ENCODE peak calls at places on chromosomes 7 and 10, in four cellular contexts. One of them, this sample, is unnamed.

GRCh38 chr10:33703897-33704825 is 369.7 kb upstream of the NRP1 start:
- DNase-seq in hypothalamus: no peak
- DNase-seq in DMS153: no peak
- DNase-seq in body of pancreas: no peak
- DNase-seq in this sample: no peak

GRCh38 chr7:75885011-75885410 is 6.2 kb downstream of the RHBDD2 start:
- DNase-seq in hypothalamus: no peak
- DNase-seq in DMS153: no peak
- DNase-seq in body of pancreas: no peak
- DNase-seq in this sample: peak; percentile 48

GRCh38 chr7:34158754-34159153 is 253.4 kb downstream of the BMPER start:
- DNase-seq in hypothalamus: no peak
- DNase-seq in DMS153: no peak
- DNase-seq in body of pancreas: peak; percentile 34
- DNase-seq in this sample: no peak

GRCh38 chr7:53690411-53690810 is 655.0 kb downstream of the POM121L12 start:
- DNase-seq in hypothalamus: no peak
- DNase-seq in DMS153: no peak
- DNase-seq in body of pancreas: no peak
- DNase-seq in this sample: no peak

GRCh38 chr10:73501651-73502050 is 5.8 kb upstream of the PPP3CB start:
- DNase-seq in hypothalamus: no peak
- DNase-seq in DMS153: no peak
- DNase-seq in body of pancreas: no peak
- DNase-seq in this sample: no peak

GRCh38 chr7:28812641-28813040 is 145.5 kb downstream of the TRIL start:
- DNase-seq in hypothalamus: no peak
- DNase-seq in DMS153: no peak
- DNase-seq in body of pancreas: no peak
- DNase-seq in this sample: no peak

GRCh38 chr7:1323178-1324027 is 90.7 kb downstream of the UNCX start:
- DNase-seq in hypothalamus: peak; percentile 13
- DNase-seq in DMS153: no peak
- DNase-seq in body of pancreas: no peak
- DNase-seq in this sample: peak; percentile 17

GRCh38 chr7:41006591-41006990 is 696.3 kb downstream of the INHBA start:
- DNase-seq in hypothalamus: no peak
- DNase-seq in DMS153: no peak
- DNase-seq in body of pancreas: no peak
- DNase-seq in this sample: no peak

GRCh38 chr10:92740762-92741161 is 51.0 kb downstream of the HHEX start:
- DNase-seq in hypothalamus: no peak
- DNase-seq in DMS153: no peak
- DNase-seq in body of pancreas: no peak
- DNase-seq in this sample: no peak

GRCh38 chr7:5702876-5703571 is 78.4 kb downstream of the RNF216 start:
- DNase-seq in hypothalamus: peak; percentile 60
- DNase-seq in DMS153: no peak
- DNase-seq in body of pancreas: peak; percentile 78
- DNase-seq in this sample: peak; percentile 69

GRCh38 chr10:15346440-15347141 is 24.5 kb downstream of the FAM171A1 start:
- DNase-seq in hypothalamus: no peak
- DNase-seq in DMS153: no peak
- DNase-seq in body of pancreas: no peak
- DNase-seq in this sample: no peak

GRCh38 chr10:26516540-26517101 is 78.5 kb downstream of the APBB1IP start:
- DNase-seq in hypothalamus: no peak
- DNase-seq in DMS153: no peak
- DNase-seq in body of pancreas: no peak
- DNase-seq in this sample: no peak

GRCh38 chr10:129521161-129522025 is 54.4 kb downstream of the MGMT start:
- DNase-seq in hypothalamus: no peak
- DNase-seq in DMS153: no peak
- DNase-seq in body of pancreas: no peak
- DNase-seq in this sample: peak; percentile 8

GRCh38 chr7:94632338-94633024 is 23.5 kb downstream of the SGCE start:
- DNase-seq in hypothalamus: no peak
- DNase-seq in DMS153: peak; percentile 4
- DNase-seq in body of pancreas: no peak
- DNase-seq in this sample: no peak

GRCh38 chr10:126895214-126895781 is 9.9 kb upstream of the DOCK1 start:
- DNase-seq in hypothalamus: no peak
- DNase-seq in DMS153: peak; percentile 38
- DNase-seq in body of pancreas: peak; percentile 80
- DNase-seq in this sample: no peak

GRCh38 chr10:104099941-104100340 is 14.3 kb upstream of the COL17A1 start:
- DNase-seq in hypothalamus: no peak
- DNase-seq in DMS153: no peak
- DNase-seq in body of pancreas: no peak
- DNase-seq in this sample: no peak

GRCh38 chr10:121539757-121540156 is 58.5 kb downstream of the FGFR2 start:
- DNase-seq in hypothalamus: no peak
- DNase-seq in DMS153: no peak
- DNase-seq in body of pancreas: no peak
- DNase-seq in this sample: no peak

GRCh38 chr7:151923097-151923876 is 33.0 kb upstream of the GALNTL5 start:
- DNase-seq in hypothalamus: no peak
- DNase-seq in DMS153: no peak
- DNase-seq in body of pancreas: peak; percentile 38
- DNase-seq in this sample: peak; percentile 41

GRCh38 chr10:97542169-97543024 is 30.2 kb upstream of the ANKRD2 start:
- DNase-seq in hypothalamus: peak; percentile 57
- DNase-seq in DMS153: no peak
- DNase-seq in body of pancreas: peak; percentile 30
- DNase-seq in this sample: peak; percentile 79

GRCh38 chr10:52314822-52315552 is 906 bp downstream of the DKK1 start:
- DNase-seq in hypothalamus: peak; percentile 33
- DNase-seq in DMS153: no peak
- DNase-seq in body of pancreas: peak; percentile 13
- DNase-seq in this sample: no peak

This sample was measured in testis.